ENCODE peak calls at places on chromosome 12, in four cellular contexts. P is psoas muscle, V is NCI-H1436, X is anterior cingulate cortex. H is an unnamed sample.

GRCh38 chr12:24496755-24497154 is 452.1 kb downstream of the BCAT1 start:
- DNase-seq in P (no peak), V (no peak), X (no peak), H (no peak)

GRCh38 chr12:3777206-3777809 is 24.4 kb upstream of the CRACR2A start:
- DNase-seq in P (no peak), V (peak), X (no peak), H (peak)

GRCh38 chr12:89082354-89082753 is 269.9 kb downstream of the DUSP6 start:
- DNase-seq in P (no peak), V (no peak), X (no peak), H (no peak)

GRCh38 chr12:46556820-46557524 is 184.4 kb upstream of the SLC38A2 start:
- DNase-seq in P (no peak), V (no peak), X (no peak), H (no peak)

GRCh38 chr12:40002178-40003169 is 103.4 kb downstream of the SLC2A13 start:
- DNase-seq in P (no peak), V (no peak), X (no peak), H (no peak)

GRCh38 chr12:20451759-20452158 is 83.4 kb downstream of the PDE3A start:
- DNase-seq in P (no peak), V (no peak), X (no peak), H (no peak)

GRCh38 chr12:118065380-118065779 is 4.4 kb upstream of the WSB2 start:
- DNase-seq in P (no peak), V (no peak), X (no peak), H (no peak)

GRCh38 chr12:95851609-95852008 is 7.1 kb upstream of the SNRPF start:
- DNase-seq in P (no peak), V (no peak), X (no peak), H (no peak)

GRCh38 chr12:120941412-120941811 is 36.9 kb upstream of the HNF1A start:
- DNase-seq in P (no peak), V (no peak), X (no peak), H (no peak)

GRCh38 chr12:63420206-63420644 is 248.1 kb downstream of the DPY19L2 start:
- DNase-seq in P (no peak), V (peak), X (no peak), H (peak)

GRCh38 chr12:111287125-111287900 is 81.6 kb downstream of the PHETA1 start:
- DNase-seq in P (no peak), V (peak), X (no peak), H (no peak)

GRCh38 chr12:103884316-103884715 is 43.3 kb upstream of the NT5DC3 start:
- DNase-seq in P (no peak), V (peak), X (no peak), H (no peak)

GRCh38 chr12:130715996-130716917 is at the start of gene RIMBP2:
- DNase-seq in P (no peak), V (peak), X (no peak), H (no peak)

GRCh38 chr12:86623267-86623666 is 367.1 kb upstream of the MGAT4C start:
- DNase-seq in P (no peak), V (no peak), X (no peak), H (no peak)

GRCh38 chr12:25266522-25266921 is 15.8 kb upstream of the KRAS start:
- DNase-seq in P (no peak), V (no peak), X (no peak), H (no peak)

GRCh38 chr12:57142727-57143126 is 4.7 kb downstream of the LRP1-AS start:
- DNase-seq in P (no peak), V (no peak), X (no peak), H (no peak)

GRCh38 chr12:59695379-59695778 is 99.5 kb downstream of the SLC16A7 start:
- DNase-seq in P (no peak), V (no peak), X (no peak), H (no peak)

GRCh38 chr12:49126852-49127763 is 4.1 kb downstream of the TUBA1B start:
- DNase-seq in P (no peak), V (no peak), X (no peak), H (no peak)

GRCh38 chr12:4252595-4252994 is 21.0 kb upstream of the CCND2 start:
- DNase-seq in P (no peak), V (no peak), X (no peak), H (no peak)

GRCh38 chr12:44842669-44843068 is 33.4 kb downstream of the NELL2 start:
- DNase-seq in P (no peak), V (no peak), X (no peak), H (no peak)

GRCh38 chr12:1374296-1374695 is 220.1 kb downstream of the FBXL14 start:
- DNase-seq in P (no peak), V (no peak), X (no peak), H (no peak)

GRCh38 chr12:4918950-4919660 is 9.4 kb downstream of the KCNA1 start:
- DNase-seq in P (no peak), V (no peak), X (no peak), H (no peak)

GRCh38 chr12:50059440-50060119 is 2.2 kb downstream of the ASIC1 start:
- DNase-seq in P (no peak), V (no peak), X (no peak), H (no peak)

GRCh38 chr12:3218150-3218845 is 141.1 kb downstream of the TSPAN9 start:
- DNase-seq in P (peak), V (peak), X (no peak), H (no peak)

GRCh38 chr12:94553130-94553519 is 93.5 kb upstream of the CEP83 start:
- DNase-seq in P (no peak), V (no peak), X (peak), H (no peak)

GRCh38 chr12:66708704-66709443 is 30.0 kb upstream of the GRIP1 start:
- DNase-seq in P (no peak), V (no peak), X (no peak), H (no peak)

GRCh38 chr12:25570418-25570817 is 17.3 kb upstream of the LMNTD1 start:
- DNase-seq in P (no peak), V (no peak), X (no peak), H (no peak)

GRCh38 chr12:95808146-95808545 is 17.6 kb upstream of the NTN4 start:
- DNase-seq in P (no peak), V (no peak), X (no peak), H (no peak)

GRCh38 chr12:26748741-26749431 is 84.1 kb downstream of the ITPR2 start:
- DNase-seq in P (no peak), V (no peak), X (no peak), H (no peak)